ENCODE peak calls at places on chromosome 20, in five cellular contexts. One of them, this sample, is unnamed.

GRCh38 chr20:50982372-50982771 is 23.8 kb downstream of the MOCS3 start:
- DNase-seq in naive thymus-derived CD4-positive, alpha-beta T cell: no peak
- DNase-seq in brain microvascular endothelial cell: peak
- DNase-seq in psoas muscle: no peak
- DNase-seq in CD8-positive, alpha-beta T cell: no peak
- DNase-seq in this sample: no peak

GRCh38 chr20:53023717-53024116 is 51.6 kb downstream of the TSHZ2 start:
- DNase-seq in naive thymus-derived CD4-positive, alpha-beta T cell: no peak
- DNase-seq in brain microvascular endothelial cell: no peak
- DNase-seq in psoas muscle: no peak
- DNase-seq in CD8-positive, alpha-beta T cell: no peak
- DNase-seq in this sample: no peak

GRCh38 chr20:63394069-63394468 is 32.9 kb upstream of the CHRNA4 start:
- DNase-seq in naive thymus-derived CD4-positive, alpha-beta T cell: no peak
- DNase-seq in brain microvascular endothelial cell: no peak
- DNase-seq in psoas muscle: no peak
- DNase-seq in CD8-positive, alpha-beta T cell: no peak
- DNase-seq in this sample: no peak

GRCh38 chr20:8780926-8781325 is 288.0 kb upstream of the PLCB4 start:
- DNase-seq in naive thymus-derived CD4-positive, alpha-beta T cell: no peak
- DNase-seq in brain microvascular endothelial cell: no peak
- DNase-seq in psoas muscle: no peak
- DNase-seq in CD8-positive, alpha-beta T cell: no peak
- DNase-seq in this sample: no peak

GRCh38 chr20:3896853-3897252 is 7.7 kb downstream of the PANK2 start:
- DNase-seq in naive thymus-derived CD4-positive, alpha-beta T cell: no peak
- DNase-seq in brain microvascular endothelial cell: no peak
- DNase-seq in psoas muscle: no peak
- DNase-seq in CD8-positive, alpha-beta T cell: no peak
- DNase-seq in this sample: no peak

GRCh38 chr20:8156603-8157079 is 24.6 kb downstream of the PLCB1 start:
- DNase-seq in naive thymus-derived CD4-positive, alpha-beta T cell: no peak
- DNase-seq in brain microvascular endothelial cell: peak
- DNase-seq in psoas muscle: no peak
- DNase-seq in CD8-positive, alpha-beta T cell: no peak
- DNase-seq in this sample: no peak

GRCh38 chr20:64115171-64115911 is 8.0 kb upstream of the NPBWR2 start:
- DNase-seq in naive thymus-derived CD4-positive, alpha-beta T cell: peak
- DNase-seq in brain microvascular endothelial cell: no peak
- DNase-seq in psoas muscle: peak
- DNase-seq in CD8-positive, alpha-beta T cell: peak
- DNase-seq in this sample: no peak

GRCh38 chr20:50583422-50584150 is 73.4 kb downstream of the PTPN1 start:
- DNase-seq in naive thymus-derived CD4-positive, alpha-beta T cell: no peak
- DNase-seq in brain microvascular endothelial cell: no peak
- DNase-seq in psoas muscle: no peak
- DNase-seq in CD8-positive, alpha-beta T cell: no peak
- DNase-seq in this sample: no peak

GRCh38 chr20:54255157-54255556 is 47.3 kb downstream of the PFDN4 start:
- DNase-seq in naive thymus-derived CD4-positive, alpha-beta T cell: no peak
- DNase-seq in brain microvascular endothelial cell: peak
- DNase-seq in psoas muscle: no peak
- DNase-seq in CD8-positive, alpha-beta T cell: no peak
- DNase-seq in this sample: no peak

GRCh38 chr20:37681384-37681977 is 12.3 kb upstream of the CTNNBL1 start:
- DNase-seq in naive thymus-derived CD4-positive, alpha-beta T cell: no peak
- DNase-seq in brain microvascular endothelial cell: no peak
- DNase-seq in psoas muscle: no peak
- DNase-seq in CD8-positive, alpha-beta T cell: no peak
- DNase-seq in this sample: no peak

GRCh38 chr20:24783631-24784492 is 165.2 kb upstream of the CST7 start:
- DNase-seq in naive thymus-derived CD4-positive, alpha-beta T cell: no peak
- DNase-seq in brain microvascular endothelial cell: no peak
- DNase-seq in psoas muscle: no peak
- DNase-seq in CD8-positive, alpha-beta T cell: no peak
- DNase-seq in this sample: no peak

GRCh38 chr20:24785141-24785924 is 163.7 kb upstream of the CST7 start:
- DNase-seq in naive thymus-derived CD4-positive, alpha-beta T cell: no peak
- DNase-seq in brain microvascular endothelial cell: no peak
- DNase-seq in psoas muscle: no peak
- DNase-seq in CD8-positive, alpha-beta T cell: no peak
- DNase-seq in this sample: no peak

GRCh38 chr20:24786096-24786495 is 163.0 kb upstream of the CST7 start:
- DNase-seq in naive thymus-derived CD4-positive, alpha-beta T cell: no peak
- DNase-seq in brain microvascular endothelial cell: no peak
- DNase-seq in psoas muscle: peak
- DNase-seq in CD8-positive, alpha-beta T cell: no peak
- DNase-seq in this sample: no peak

GRCh38 chr20:24782801-24783630 is 166.1 kb upstream of the CST7 start:
- DNase-seq in naive thymus-derived CD4-positive, alpha-beta T cell: no peak
- DNase-seq in brain microvascular endothelial cell: no peak
- DNase-seq in psoas muscle: peak
- DNase-seq in CD8-positive, alpha-beta T cell: no peak
- DNase-seq in this sample: no peak

GRCh38 chr20:24784607-24785006 is 164.5 kb upstream of the CST7 start:
- DNase-seq in naive thymus-derived CD4-positive, alpha-beta T cell: no peak
- DNase-seq in brain microvascular endothelial cell: no peak
- DNase-seq in psoas muscle: no peak
- DNase-seq in CD8-positive, alpha-beta T cell: no peak
- DNase-seq in this sample: no peak
- H3K27ac ChIP-seq in naive thymus-derived CD4-positive, alpha-beta T cell: no peak
- H3K27ac ChIP-seq in brain microvascular endothelial cell: no peak
- H3K27ac ChIP-seq in psoas muscle: no peak
- H3K27ac ChIP-seq in CD8-positive, alpha-beta T cell: no peak
- H3K27ac ChIP-seq in this sample: no peak

GRCh38 chr20:19880256-19881079 is 122.4 kb downstream of the RIN2 start:
- DNase-seq in naive thymus-derived CD4-positive, alpha-beta T cell: no peak
- DNase-seq in brain microvascular endothelial cell: peak
- DNase-seq in psoas muscle: no peak
- DNase-seq in CD8-positive, alpha-beta T cell: no peak
- DNase-seq in this sample: no peak
- H3K27ac ChIP-seq in naive thymus-derived CD4-positive, alpha-beta T cell: no peak
- H3K27ac ChIP-seq in brain microvascular endothelial cell: peak
- H3K27ac ChIP-seq in psoas muscle: no peak
- H3K27ac ChIP-seq in CD8-positive, alpha-beta T cell: no peak
- H3K27ac ChIP-seq in this sample: no peak

GRCh38 chr20:31605902-31606677 is 1.0 kb downstream of the ID1 start:
- DNase-seq in naive thymus-derived CD4-positive, alpha-beta T cell: peak
- DNase-seq in brain microvascular endothelial cell: no peak
- DNase-seq in psoas muscle: peak
- DNase-seq in CD8-positive, alpha-beta T cell: peak
- DNase-seq in this sample: peak
- H3K27ac ChIP-seq in naive thymus-derived CD4-positive, alpha-beta T cell: peak
- H3K27ac ChIP-seq in brain microvascular endothelial cell: peak
- H3K27ac ChIP-seq in psoas muscle: peak
- H3K27ac ChIP-seq in CD8-positive, alpha-beta T cell: no peak
- H3K27ac ChIP-seq in this sample: peak

GRCh38 chr20:18266282-18266681 is 22.0 kb upstream of the ZNF133 start:
- DNase-seq in naive thymus-derived CD4-positive, alpha-beta T cell: no peak
- DNase-seq in brain microvascular endothelial cell: no peak
- DNase-seq in psoas muscle: no peak
- DNase-seq in CD8-positive, alpha-beta T cell: no peak
- DNase-seq in this sample: no peak
- H3K27ac ChIP-seq in naive thymus-derived CD4-positive, alpha-beta T cell: no peak
- H3K27ac ChIP-seq in brain microvascular endothelial cell: no peak
- H3K27ac ChIP-seq in psoas muscle: no peak
- H3K27ac ChIP-seq in CD8-positive, alpha-beta T cell: no peak
- H3K27ac ChIP-seq in this sample: no peak

GRCh38 chr20:35263609-35264223 is 14.2 kb downstream of the MMP24OS start:
- DNase-seq in naive thymus-derived CD4-positive, alpha-beta T cell: no peak
- DNase-seq in brain microvascular endothelial cell: no peak
- DNase-seq in psoas muscle: no peak
- DNase-seq in CD8-positive, alpha-beta T cell: no peak
- DNase-seq in this sample: no peak
- H3K27ac ChIP-seq in naive thymus-derived CD4-positive, alpha-beta T cell: no peak
- H3K27ac ChIP-seq in brain microvascular endothelial cell: no peak
- H3K27ac ChIP-seq in psoas muscle: no peak
- H3K27ac ChIP-seq in CD8-positive, alpha-beta T cell: no peak
- H3K27ac ChIP-seq in this sample: no peak

DNA sequence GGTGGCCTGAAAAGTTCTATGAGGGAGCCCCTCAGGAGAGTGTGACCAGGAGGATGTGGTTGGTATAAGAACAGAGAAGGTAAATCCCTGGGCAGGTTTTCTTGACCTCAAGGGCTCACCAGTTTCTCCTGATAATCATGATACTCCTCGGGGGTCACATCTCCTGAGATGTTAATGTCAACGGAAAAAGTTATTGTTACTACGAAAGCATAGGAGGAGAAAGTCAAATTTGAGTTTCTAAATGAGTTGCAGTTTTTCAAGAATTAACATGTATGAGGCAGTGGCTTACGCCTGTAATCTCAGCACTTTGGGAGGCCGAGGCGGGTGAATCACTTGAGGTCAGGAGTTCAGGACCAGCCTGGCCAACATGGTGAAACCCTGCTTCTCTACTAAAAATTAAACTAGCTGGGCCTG is 23.4 kb downstream of the MGME1 start:
- DNase-seq in naive thymus-derived CD4-positive, alpha-beta T cell: peak
- DNase-seq in brain microvascular endothelial cell: peak
- DNase-seq in psoas muscle: no peak
- DNase-seq in CD8-positive, alpha-beta T cell: no peak
- DNase-seq in this sample: no peak
- H3K27ac ChIP-seq in naive thymus-derived CD4-positive, alpha-beta T cell: no peak
- H3K27ac ChIP-seq in brain microvascular endothelial cell: no peak
- H3K27ac ChIP-seq in psoas muscle: no peak
- H3K27ac ChIP-seq in CD8-positive, alpha-beta T cell: no peak
- H3K27ac ChIP-seq in this sample: no peak

GRCh38 chr20:23145281-23145700 is 59.2 kb upstream of the CD93 start:
- DNase-seq in naive thymus-derived CD4-positive, alpha-beta T cell: no peak
- DNase-seq in brain microvascular endothelial cell: peak
- DNase-seq in psoas muscle: peak
- DNase-seq in CD8-positive, alpha-beta T cell: no peak
- DNase-seq in this sample: no peak

GRCh38 chr20:23142162-23143050 is 56.3 kb upstream of the CD93 start:
- DNase-seq in naive thymus-derived CD4-positive, alpha-beta T cell: no peak
- DNase-seq in brain microvascular endothelial cell: no peak
- DNase-seq in psoas muscle: peak
- DNase-seq in CD8-positive, alpha-beta T cell: no peak
- DNase-seq in this sample: no peak

GRCh38 chr20:23143098-23143497 is 57.0 kb upstream of the CD93 start:
- DNase-seq in naive thymus-derived CD4-positive, alpha-beta T cell: peak
- DNase-seq in brain microvascular endothelial cell: peak
- DNase-seq in psoas muscle: peak
- DNase-seq in CD8-positive, alpha-beta T cell: no peak
- DNase-seq in this sample: no peak

GRCh38 chr20:23144856-23145255 is 58.7 kb upstream of the CD93 start:
- DNase-seq in naive thymus-derived CD4-positive, alpha-beta T cell: no peak
- DNase-seq in brain microvascular endothelial cell: no peak
- DNase-seq in psoas muscle: peak
- DNase-seq in CD8-positive, alpha-beta T cell: no peak
- DNase-seq in this sample: no peak

DNA sequence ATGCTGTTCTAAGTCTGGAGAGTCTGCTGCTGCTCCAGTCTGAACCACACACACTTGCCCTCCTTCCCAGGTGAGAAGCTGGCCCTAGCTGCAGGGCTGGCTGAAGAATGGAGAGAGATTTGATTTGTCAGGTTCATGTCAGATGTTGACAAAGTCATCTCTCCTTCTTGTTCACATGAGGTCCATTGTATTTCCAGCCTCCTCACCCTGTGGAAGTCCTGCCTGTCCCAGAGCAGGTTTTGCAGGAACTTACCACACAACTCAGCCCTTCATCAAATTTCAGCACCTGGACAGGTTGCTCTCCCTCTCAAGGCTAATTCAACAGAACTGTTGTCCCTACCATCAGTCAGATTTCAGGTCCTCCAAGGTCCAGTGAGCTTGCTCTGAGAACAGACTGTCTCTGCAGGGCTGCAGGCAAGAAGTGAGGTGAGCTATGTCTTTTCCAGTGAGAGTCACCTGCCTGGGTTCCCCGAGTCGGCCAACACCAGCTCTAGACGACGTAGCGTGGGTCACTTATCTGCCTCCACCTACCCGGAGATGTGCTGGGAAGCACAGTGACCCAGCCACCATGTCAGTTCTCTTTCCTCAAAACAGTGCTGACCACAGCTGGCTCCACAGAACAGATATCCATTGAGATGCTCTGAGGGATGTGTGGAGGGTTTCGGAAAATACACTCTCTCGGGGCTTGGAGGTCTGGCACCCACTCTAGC is 58.0 kb upstream of the CD93 start:
- DNase-seq in naive thymus-derived CD4-positive, alpha-beta T cell: no peak
- DNase-seq in brain microvascular endothelial cell: no peak
- DNase-seq in psoas muscle: peak
- DNase-seq in CD8-positive, alpha-beta T cell: no peak
- DNase-seq in this sample: no peak
- H3K27ac ChIP-seq in naive thymus-derived CD4-positive, alpha-beta T cell: no peak
- H3K27ac ChIP-seq in brain microvascular endothelial cell: no peak
- H3K27ac ChIP-seq in psoas muscle: peak
- H3K27ac ChIP-seq in CD8-positive, alpha-beta T cell: no peak
- H3K27ac ChIP-seq in this sample: no peak

DNA sequence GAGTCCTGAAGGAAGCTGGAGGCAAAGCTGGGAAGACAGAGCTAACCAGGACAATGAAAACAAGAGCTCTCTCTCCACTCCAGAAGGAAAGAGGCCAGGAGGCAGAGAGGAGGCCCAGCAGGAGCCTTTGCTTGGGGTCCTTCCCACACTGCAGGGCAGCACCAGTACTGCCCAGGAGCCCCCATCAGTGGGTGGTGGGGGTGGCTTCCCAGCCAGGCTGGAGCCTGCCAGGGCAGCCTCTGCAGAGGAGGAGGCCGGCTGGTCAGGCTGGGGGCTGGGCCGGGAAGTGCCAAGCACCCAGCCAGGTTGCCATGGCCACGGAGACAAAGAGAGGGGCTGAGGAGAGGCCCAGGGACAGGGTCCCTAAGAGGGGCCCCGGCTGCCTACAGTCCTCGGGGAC is 33.4 kb downstream of the PREX1 start:
- DNase-seq in naive thymus-derived CD4-positive, alpha-beta T cell: no peak
- DNase-seq in brain microvascular endothelial cell: no peak
- DNase-seq in psoas muscle: no peak
- DNase-seq in CD8-positive, alpha-beta T cell: no peak
- DNase-seq in this sample: no peak
- H3K27ac ChIP-seq in naive thymus-derived CD4-positive, alpha-beta T cell: no peak
- H3K27ac ChIP-seq in brain microvascular endothelial cell: no peak
- H3K27ac ChIP-seq in psoas muscle: no peak
- H3K27ac ChIP-seq in CD8-positive, alpha-beta T cell: no peak
- H3K27ac ChIP-seq in this sample: no peak

This sample was measured in heart right ventricle.